ENCODE peak calls at places on chromosomes 16 and 17, in eight cellular contexts. Q is anterior cingulate cortex; V is cardiac fibroblast; R is mesendoderm; N is adrenal gland; H is hypothalamus; C is HuH-7; S is activated T-helper 1 cell treated with anti-CD3 and anti-CD28 coated beads, Interleukin-12 subunit alpha, Interleukin-12 subunit beta, Interleukin-2, Interleukin-4 antibody, amounts not matched to agents 30 ng/mL and 10 ng/mL and 1 ng/mL, durations not matched to agents 14 hours and 24 hours and 36 hours. O is an unnamed sample.

GRCh38 chr17:58267347-58268324 is 13.1 kb downstream of the MPO start:
- DNase-seq in H (no peak), S (no peak), Q (no peak), R (no peak), V (no peak), C (no peak), N (no peak), O (peak)

GRCh38 chr16:11743308-11744074 is 834 bp upstream of the TXNDC11 start:
- DNase-seq in R (no peak), Q (no peak), N (peak), V (peak), S (peak), C (peak), H (no peak), O (no peak)

GRCh38 chr16:30084816-30085159 is 6.9 kb downstream of the TBX6 start:
- DNase-seq in V (no peak), C (no peak), H (no peak), S (no peak), R (no peak), Q (no peak), N (no peak), O (no peak)

GRCh38 chr16:12315330-12316138 is 339.0 kb downstream of the SNX29 start:
- DNase-seq in R (no peak), C (peak), S (no peak), Q (no peak), V (no peak), N (no peak), H (no peak), O (no peak)

GRCh38 chr16:14264560-14264959 is 193.4 kb downstream of the MRTFB start:
- DNase-seq in Q (no peak), V (no peak), N (no peak), H (no peak), S (no peak), C (no peak), R (no peak), O (no peak)

GRCh38 chr17:80025140-80025539 is 10.5 kb downstream of the TBC1D16 start:
- DNase-seq in H (no peak), N (no peak), C (no peak), R (peak), Q (no peak), S (no peak), V (no peak), O (peak)

GRCh38 chr16:49635009-49635350 is 220.9 kb downstream of the ZNF423 start:
- DNase-seq in C (no peak), H (no peak), R (no peak), S (no peak), V (no peak), Q (no peak), N (no peak), O (no peak)

GRCh38 chr17:65055280-65055707 is 1.2 kb downstream of the GNA13 start:
- DNase-seq in C (no peak), Q (no peak), R (no peak), V (no peak), N (no peak), H (no peak), S (no peak), O (no peak)

GRCh38 chr17:61405047-61405685 is 5.5 kb downstream of the TBX2 start:
- DNase-seq in H (no peak), R (no peak), N (peak), V (no peak), Q (no peak), S (no peak), C (no peak), O (no peak)

GRCh38 chr16:67415872-67416793 is at the start of gene ZDHHC1:
- DNase-seq in V (peak), R (peak), C (peak), H (peak), Q (peak), N (peak), S (peak), O (peak)

GRCh38 chr17:14289162-14289561 is 11.7 kb upstream of the HS3ST3B1 start:
- DNase-seq in S (no peak), H (no peak), N (no peak), V (no peak), R (no peak), C (no peak), Q (no peak), O (no peak)

GRCh38 chr17:63495471-63495870 is 18.6 kb downstream of the ACE start:
- DNase-seq in R (no peak), Q (no peak), H (no peak), V (peak), N (no peak), S (no peak), C (no peak), O (no peak)

GRCh38 chr17:79623786-79624657 is 13.2 kb upstream of the RBFOX3 start:
- DNase-seq in V (no peak), R (no peak), C (no peak), H (no peak), Q (no peak), S (no peak), N (peak), O (peak)

GRCh38 chr16:58022601-58023371 is 2.8 kb upstream of the MMP15 start:
- DNase-seq in N (peak), Q (peak), R (peak), C (no peak), S (no peak), H (peak), V (peak), O (no peak)

GRCh38 chr16:12236491-12237030 is 260.0 kb downstream of the SNX29 start:
- DNase-seq in R (peak), S (no peak), N (no peak), C (no peak), Q (no peak), H (no peak), V (no peak), O (no peak)

GRCh38 chr17:81910840-81911276 is 341 bp downstream of the PCYT2 start:
- DNase-seq in S (no peak), H (no peak), N (no peak), V (no peak), Q (no peak), R (no peak), C (peak), O (no peak)

GRCh38 chr16:31186930-31187807 is 7.2 kb downstream of the FUS start:
- DNase-seq in S (no peak), H (no peak), V (no peak), N (no peak), R (no peak), Q (no peak), C (no peak), O (no peak)

GRCh38 chr17:8126306-8127066 is 2.6 kb upstream of the HES7 start:
- DNase-seq in Q (no peak), N (no peak), V (peak), C (peak), R (peak), H (no peak), S (peak), O (peak)

GRCh38 chr17:75869282-75870141 is 8.9 kb downstream of the TRIM47 start:
- DNase-seq in C (peak), N (no peak), H (peak), S (no peak), R (peak), Q (peak), V (peak), O (no peak)

GRCh38 chr17:28620010-28620409 is 6.0 kb upstream of the RSKR start:
- DNase-seq in R (no peak), S (no peak), N (no peak), C (peak), V (no peak), H (no peak), Q (no peak), O (no peak)

GRCh38 chr17:4161179-4161559 is 18.2 kb downstream of the CYB5D2 start:
- DNase-seq in C (no peak), S (no peak), H (no peak), N (peak), Q (no peak), V (peak), R (peak), O (peak)

GRCh38 chr17:17468217-17469010 is 8.4 kb upstream of the MED9 start:
- DNase-seq in S (no peak), R (no peak), H (no peak), N (peak), V (no peak), Q (peak), C (no peak), O (no peak)

GRCh38 chr17:61426482-61427304 is 25.5 kb upstream of the TBX4 start:
- DNase-seq in S (no peak), H (no peak), V (no peak), C (no peak), Q (no peak), R (no peak), N (no peak), O (no peak)

GRCh38 chr16:53945996-53946395 is 242.0 kb downstream of the FTO start:
- DNase-seq in R (peak), C (peak), H (no peak), S (no peak), V (peak), N (no peak), Q (no peak), O (peak)

GRCh38 chr16:63185235-63185780 is 1149.1 kb upstream of the CDH8 start:
- DNase-seq in H (no peak), S (no peak), Q (no peak), N (no peak), C (no peak), R (peak), V (no peak), O (peak)

GRCh38 chr16:78081341-78081740 is 18.1 kb upstream of the WWOX start:
- DNase-seq in H (no peak), V (no peak), S (no peak), Q (no peak), N (no peak), R (no peak), C (no peak), O (no peak)

GRCh38 chr16:55630774-55631173 is 25.0 kb upstream of the SLC6A2 start:
- DNase-seq in N (no peak), H (no peak), Q (no peak), V (no peak), S (no peak), R (no peak), C (no peak), O (no peak)

GRCh38 chr16:81697886-81698635 is 81.0 kb upstream of the PLCG2 start:
- DNase-seq in H (peak), N (no peak), V (peak), R (no peak), S (no peak), Q (peak), C (no peak), O (no peak)

GRCh38 chr16:2468142-2468724 is 2.9 kb upstream of the NTN3 start:
- DNase-seq in Q (no peak), R (peak), C (no peak), N (no peak), H (no peak), V (no peak), S (no peak), O (no peak)

GRCh38 chr16:31114468-31114867 is 3.0 kb upstream of the KAT8 start:
- DNase-seq in C (no peak), V (no peak), N (no peak), H (no peak), Q (no peak), S (no peak), R (no peak), O (no peak)

GRCh38 chr16:89945654-89946053 is 2.9 kb upstream of the DEF8 start:
- DNase-seq in V (no peak), C (no peak), Q (no peak), R (no peak), H (no peak), S (no peak), N (no peak), O (no peak)

GRCh38 chr17:40069751-40070643 is 7.2 kb downstream of the THRA start:
- DNase-seq in H (no peak), Q (no peak), V (peak), N (peak), R (no peak), S (no peak), C (no peak), O (no peak)

GRCh38 chr17:18319604-18320256 is 4.6 kb downstream of the SMCR8 start:
- DNase-seq in R (peak), S (no peak), C (peak), V (peak), H (no peak), Q (peak), N (peak), O (peak)

GRCh38 chr17:15257316-15257925 is 7.7 kb downstream of the PMP22 start:
- DNase-seq in V (peak), R (peak), S (peak), C (peak), H (peak), N (peak), Q (peak), O (peak)

GRCh38 chr16:11224894-11225676 is 30.9 kb downstream of the SOCS1 start:
- DNase-seq in S (peak), Q (no peak), H (no peak), C (no peak), V (no peak), N (peak), R (no peak), O (no peak)

GRCh38 chr17:49638818-49639217 is 39.1 kb downstream of the SPOP start:
- DNase-seq in S (no peak), H (no peak), R (no peak), V (no peak), N (no peak), Q (no peak), C (no peak), O (no peak)